ENCODE peak calls at places on chromosomes 5 and 9, in six cellular contexts. A is heart right ventricle, I is heart left ventricle, Z is GM06990, P is IMR-90, K is cardiac muscle cell. M is an unnamed sample.

GRCh38 chr9:3177921-3178320 is 334.0 kb upstream of the PUM3 start:
- DNase-seq in A (no peak), I (no peak), Z (no peak), P (no peak), K (no peak), M (no peak)

GRCh38 chr5:121681200-121681855 is 170.4 kb upstream of the FTMT start:
- DNase-seq in A (no peak), I (no peak), Z (no peak), P (no peak), K (no peak), M (no peak)

GRCh38 chr5:107270561-107270960 is 400.2 kb downstream of the EFNA5 start:
- DNase-seq in A (no peak), I (no peak), Z (no peak), P (no peak), K (no peak), M (no peak)

GRCh38 chr5:112491257-112491656 is 72.2 kb upstream of the EPB41L4A start:
- DNase-seq in A (no peak), I (no peak), Z (no peak), P (peak; percentile 1), K (no peak), M (no peak)

GRCh38 chr5:133611357-133612020 is 852 bp downstream of the FSTL4 start:
- DNase-seq in A (no peak), I (no peak), Z (peak; percentile 15), P (no peak), K (peak; percentile 18), M (no peak)

GRCh38 chr5:177116631-177117373 is 16.8 kb upstream of the NSD1 start:
- DNase-seq in A (peak; percentile 91), I (peak; percentile 93), Z (no peak), P (peak; percentile 53), K (no peak), M (peak; percentile 78)

GRCh38 chr5:149358294-149358651 is 427 bp downstream of the PCYOX1L start:
- DNase-seq in A (peak; percentile 47), I (peak; percentile 53), Z (no peak), P (no peak), K (peak; percentile 33), M (no peak)

GRCh38 chr9:84076359-84076758 is 95.8 kb downstream of the RMI1 start:
- DNase-seq in A (no peak), I (no peak), Z (no peak), P (no peak), K (no peak), M (no peak)

GRCh38 chr5:143453722-143454121 is 50.2 kb upstream of the NR3C1 start:
- DNase-seq in A (no peak), I (no peak), Z (no peak), P (no peak), K (no peak), M (no peak)

DNA sequence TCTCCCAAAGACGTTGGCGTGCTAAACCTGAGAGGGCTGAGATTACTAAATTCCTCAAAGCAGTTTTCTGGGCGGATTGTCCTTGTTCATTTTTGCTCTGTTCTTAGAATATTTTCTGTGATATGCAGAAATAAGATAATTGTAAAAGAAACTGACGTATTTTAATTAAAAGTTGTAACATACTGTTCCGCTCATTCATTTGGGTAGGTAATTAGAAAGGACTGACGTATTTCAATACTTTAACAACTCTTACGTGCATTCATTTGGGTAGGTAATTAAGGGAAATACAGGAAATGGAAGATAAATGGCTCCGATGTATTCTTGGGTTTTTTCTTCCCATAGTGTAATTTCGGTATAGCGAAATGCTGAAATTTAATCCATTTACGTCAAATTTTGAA is 1.1 kb downstream of the OSTF1 start:
- DNase-seq in A (no peak), I (no peak), Z (no peak), P (no peak), K (no peak), M (no peak)
- H3K4me3 ChIP-seq in A (peak overlapping the region; percentile 97), I (peak overlapping the region; percentile 97), Z (peak overlapping the region; percentile 89), P (peak overlapping the region; percentile 74), K (peak overlapping the region; percentile 88), M (peak overlapping the region; percentile 77)

GRCh38 chr5:10563940-10564837 is at the start of gene ANKRD33B:
- DNase-seq in A (peak; percentile 73), I (peak; percentile 75), Z (peak; percentile 88), P (peak; percentile 63), K (peak; percentile 88), M (no peak)
- H3K27me3 ChIP-seq in A (peaks cover 13% of the 10 kb centered on the region), I (no peaks in the 10 kb centered on the region), Z (no peaks in the 10 kb centered on the region), P (no peaks in the 10 kb centered on the region), K (no peaks in the 10 kb centered on the region), M (no peaks in the 10 kb centered on the region)

DNA sequence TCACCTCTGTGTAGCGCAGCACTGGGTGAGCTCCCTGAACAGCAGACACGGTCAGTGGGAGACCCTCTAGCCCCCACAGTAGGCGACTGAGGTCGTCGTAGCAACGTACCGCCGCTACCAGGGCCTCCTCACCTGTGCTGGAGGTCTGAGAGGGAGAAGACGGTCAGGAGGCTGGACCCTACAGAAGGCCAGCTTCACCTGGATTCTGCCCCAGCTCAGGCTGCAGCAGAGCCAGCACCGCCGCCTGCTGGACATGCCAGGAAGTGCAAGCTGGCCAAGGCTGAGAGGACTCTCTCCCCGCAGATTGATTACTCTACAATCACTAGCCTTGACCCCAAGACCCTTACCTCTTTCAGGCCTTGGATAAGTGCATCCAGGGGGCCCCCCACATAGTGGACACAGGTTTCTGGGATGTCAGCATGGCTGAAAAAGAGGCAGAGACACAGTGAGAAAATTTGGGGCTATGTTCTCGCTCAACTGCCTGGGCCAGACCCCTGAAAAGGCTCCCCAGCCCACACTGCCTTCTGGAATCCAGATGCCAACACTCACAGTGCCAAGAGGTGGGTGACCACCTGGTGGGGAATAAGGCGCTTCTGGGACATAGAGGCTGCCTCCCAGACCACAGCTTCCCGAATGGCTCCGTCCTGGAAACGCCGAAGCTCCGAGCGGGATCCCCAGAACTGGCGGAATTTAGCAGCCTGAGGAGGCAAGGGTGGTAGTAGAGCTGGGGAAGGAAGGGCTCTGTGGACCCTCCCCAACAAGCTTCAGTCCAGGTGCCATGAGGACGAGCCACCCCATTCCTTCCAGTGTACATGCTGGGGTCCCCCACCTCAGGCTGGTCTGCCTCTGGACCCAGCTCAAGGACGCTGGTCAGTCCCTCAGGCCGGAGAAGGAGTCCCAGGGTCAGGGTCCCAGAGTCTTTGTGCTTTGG is 6.9 kb downstream of the NOL6 start:
- DNase-seq in A (peak; percentile 71), I (peak; percentile 59), Z (no peak), P (peak; percentile 24), K (peak; percentile 73), M (peak; percentile 64)
- TF ChIP-seq CTCF in A (peak; percentile 96), I (peak; percentile 87), Z (peak; percentile 99), P (peak; percentile 84), K (peak; percentile 96), M (peak; percentile 94)

GRCh38 chr5:38555354-38556114 is 912 bp downstream of the LIFR start:
- DNase-seq in A (no peak), I (no peak), Z (no peak), P (no peak), K (no peak), M (no peak)

GRCh38 chr5:38551020-38552017 is 5.1 kb downstream of the LIFR start:
- DNase-seq in A (no peak), I (no peak), Z (no peak), P (peak; percentile 73), K (peak; percentile 57), M (no peak)

GRCh38 chr5:38556115-38556598 is 289 bp downstream of the LIFR start:
- DNase-seq in A (no peak), I (peak; percentile 52), Z (peak; percentile 4), P (no peak), K (no peak), M (no peak)

GRCh38 chr5:38554860-38555259 is 1.6 kb downstream of the LIFR start:
- DNase-seq in A (no peak), I (no peak), Z (no peak), P (no peak), K (no peak), M (no peak)

GRCh38 chr5:38553001-38553521 is 3.4 kb downstream of the LIFR start:
- DNase-seq in A (no peak), I (no peak), Z (no peak), P (no peak), K (no peak), M (no peak)
- H3K4me3 ChIP-seq in A (no peak overlapping the region), I (no peak overlapping the region), Z (no peak overlapping the region), P (no peak overlapping the region), K (no peak overlapping the region), M (no peak overlapping the region)

M was measured in prostate gland.